ENCODE peak calls at places on chromosomes 13 and 19, in four cellular contexts. O is psoas muscle, I is cardiac muscle cell, K is epithelial cell of esophagus. D is an unnamed sample.

GRCh38 chr13:113109151-113110047 is 3.8 kb downstream of the F7 start:
- DNase-seq in O (peak), I (no peak), K (no peak), D (peak)

GRCh38 chr13:103573446-103573845 is 507.2 kb upstream of the SLC10A2 start:
- DNase-seq in O (no peak), I (no peak), K (no peak), D (no peak)

GRCh38 chr13:50672025-50672424 is 171.5 kb downstream of the DLEU7 start:
- DNase-seq in O (no peak), I (no peak), K (peak), D (no peak)

GRCh38 chr13:40101708-40102359 is 446.4 kb downstream of the COG6 start:
- DNase-seq in O (no peak), I (no peak), K (peak), D (no peak)

GRCh38 chr19:16435999-16436650 is 35.6 kb downstream of the EPS15L1 start:
- DNase-seq in O (no peak), I (peak), K (no peak), D (no peak)

GRCh38 chr13:21504379-21504778 is 45.3 kb upstream of the ZDHHC20 start:
- DNase-seq in O (no peak), I (no peak), K (no peak), D (no peak)

GRCh38 chr13:81275666-81276258 is 934.8 kb upstream of the SPRY2 start:
- DNase-seq in O (no peak), I (no peak), K (peak), D (peak)

GRCh38 chr13:113815151-113816058 is 48.5 kb downstream of the GAS6 start:
- DNase-seq in O (no peak), I (no peak), K (no peak), D (no peak)

GRCh38 chr13:31538067-31539042 is 201.0 kb upstream of the RXFP2 start:
- DNase-seq in O (no peak), I (peak), K (peak), D (no peak)

GRCh38 chr13:48571121-48571901 is 38.4 kb upstream of the RCBTB2 start:
- DNase-seq in O (no peak), I (peak), K (no peak), D (no peak)

GRCh38 chr19:35260694-35261304 is 8.0 kb upstream of the USF2 start:
- DNase-seq in O (no peak), I (no peak), K (no peak), D (no peak)

GRCh38 chr19:30133803-30134202 is 191.8 kb downstream of the URI1 start:
- DNase-seq in O (no peak), I (no peak), K (no peak), D (no peak)

GRCh38 chr13:36282818-36283432 is 14.7 kb downstream of the CCDC169 start:
- DNase-seq in O (no peak), I (peak), K (peak), D (no peak)

GRCh38 chr13:49869514-49869913 is 66.6 kb downstream of the SPRYD7 start:
- DNase-seq in O (no peak), I (peak), K (no peak), D (no peak)

GRCh38 chr19:33280351-33280921 is 21.9 kb downstream of the CEBPA start:
- DNase-seq in O (no peak), I (no peak), K (no peak), D (no peak)

GRCh38 chr13:88144580-88144979 is 473.4 kb downstream of the SLITRK5 start:
- DNase-seq in O (no peak), I (no peak), K (no peak), D (no peak)

GRCh38 chr19:50933640-50934039 is 19.2 kb downstream of the KLK5 start:
- DNase-seq in O (no peak), I (no peak), K (peak), D (no peak)

GRCh38 chr19:29878973-29879654 is 62.9 kb upstream of the URI1 start:
- DNase-seq in O (no peak), I (peak), K (peak), D (no peak)

GRCh38 chr13:42110410-42111155 is 62.1 kb downstream of the DGKH start:
- DNase-seq in O (no peak), I (peak), K (peak), D (no peak)

GRCh38 chr13:110448230-110448629 is 113.3 kb downstream of the RAB20 start:
- DNase-seq in O (no peak), I (peak), K (peak), D (no peak)

GRCh38 chr13:66748712-66749111 is 481.4 kb downstream of the PCDH9 start:
- DNase-seq in O (no peak), I (no peak), K (peak), D (no peak)

GRCh38 chr13:87810391-87810801 is 139.2 kb downstream of the SLITRK5 start:
- DNase-seq in O (no peak), I (peak), K (peak), D (peak)

GRCh38 chr13:112182831-112183543 is 116.0 kb downstream of the SOX1 start:
- DNase-seq in O (no peak), I (no peak), K (no peak), D (peak)

GRCh38 chr13:49690133-49690989 is 925 bp downstream of the EBPL start:
- DNase-seq in O (no peak), I (no peak), K (peak), D (no peak)

GRCh38 chr19:8877854-8878705 is 45.9 kb downstream of the MBD3L1 start:
- DNase-seq in O (no peak), I (no peak), K (no peak), D (no peak)

GRCh38 chr13:95858286-95859075 is 181.5 kb downstream of the DNAJC3 start:
- DNase-seq in O (no peak), I (no peak), K (peak), D (no peak)

GRCh38 chr19:1858412-1859081 is 4.8 kb downstream of the KLF16 start:
- DNase-seq in O (no peak), I (no peak), K (no peak), D (no peak)

GRCh38 chr13:102962430-102962829 is 103.8 kb downstream of the SLC10A2 start:
- DNase-seq in O (no peak), I (no peak), K (no peak), D (no peak)

GRCh38 chr19:55611983-55612645 is 6.7 kb downstream of the ZNF865 start:
- DNase-seq in O (no peak), I (no peak), K (no peak), D (no peak)

GRCh38 chr19:55606471-55606787 is 982 bp downstream of the ZNF865 start:
- DNase-seq in O (no peak), I (no peak), K (no peak), D (no peak)

GRCh38 chr19:55611300-55611982 is 6.0 kb downstream of the ZNF865 start:
- DNase-seq in O (no peak), I (no peak), K (no peak), D (no peak)

GRCh38 chr19:55606817-55607216 is 1.4 kb downstream of the ZNF865 start:
- DNase-seq in O (no peak), I (no peak), K (no peak), D (no peak)

GRCh38 chr19:55609326-55609725 is 3.9 kb downstream of the ZNF865 start:
- DNase-seq in O (no peak), I (no peak), K (no peak), D (no peak)
- TF ChIP-seq CTCF in O (no peak), I (no peak), K (no peak), D (no peak)

DNA sequence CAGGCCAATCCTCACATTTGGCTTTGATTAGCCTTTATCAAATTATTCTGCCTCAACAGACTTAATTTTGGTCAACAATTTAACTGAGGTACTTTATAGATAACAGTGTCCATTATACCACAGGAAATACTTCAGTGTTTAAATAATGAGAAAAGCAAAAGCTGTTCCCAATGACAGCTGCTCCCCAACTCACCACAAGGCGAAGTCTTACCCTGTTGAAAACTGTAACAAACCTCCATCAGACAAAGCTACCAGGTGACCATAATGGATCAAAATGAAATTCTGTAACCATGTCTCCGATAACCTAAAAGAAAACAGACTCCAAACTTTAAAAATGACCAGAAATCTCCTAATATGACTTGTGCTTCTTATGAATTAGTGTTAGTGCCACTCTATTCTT is 50.3 kb downstream of the ZNF44 start:
- DNase-seq in O (no peak), I (no peak), K (peak), D (no peak)
- TF ChIP-seq CTCF in O (no peak), I (no peak), K (peak), D (no peak)

DNA sequence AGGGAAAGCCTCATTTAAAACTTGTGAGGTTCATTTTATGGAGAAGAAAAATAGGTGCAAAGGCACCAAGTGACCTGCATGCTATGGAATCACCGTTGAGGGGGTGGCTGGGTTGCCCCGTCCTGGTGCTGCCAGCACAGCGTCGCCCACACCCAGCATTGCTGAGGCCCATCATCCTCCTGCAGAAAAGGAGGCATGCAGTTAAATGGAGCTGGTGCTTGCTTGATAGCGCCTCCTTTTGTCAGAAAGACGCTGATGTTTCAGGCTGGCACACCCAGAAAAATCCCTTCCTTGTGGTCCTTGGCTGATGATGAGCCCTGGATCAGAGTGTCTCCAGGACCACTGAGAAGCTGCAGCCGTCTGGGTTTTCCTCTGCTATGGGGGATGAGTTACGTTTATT is 36.9 kb downstream of the DHRS12 start:
- DNase-seq in O (no peak), I (no peak), K (no peak), D (no peak)
- TF ChIP-seq CTCF in O (no peak), I (no peak), K (peak), D (no peak)

DNA sequence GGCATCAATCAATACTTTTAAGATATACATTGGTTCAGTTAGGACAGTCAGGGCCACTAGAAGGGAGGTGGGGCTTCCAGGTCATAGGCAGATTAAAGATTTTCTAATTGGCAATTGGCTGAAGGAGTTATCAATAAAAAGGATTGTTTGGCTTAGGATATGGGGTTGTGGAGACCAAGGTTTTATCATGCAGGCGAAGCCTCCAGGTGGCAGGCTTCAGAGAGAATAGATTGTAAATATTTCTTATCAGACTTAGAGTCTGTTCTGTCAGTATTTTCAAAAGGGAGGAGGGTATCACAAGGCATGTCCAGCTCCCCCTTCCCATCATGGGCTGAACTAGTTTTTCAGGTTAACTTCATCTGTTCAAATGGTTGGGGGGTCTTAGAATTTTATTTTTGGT is 77.4 kb upstream of the FARP1 start:
- DNase-seq in O (no peak), I (no peak), K (no peak), D (no peak)
- TF ChIP-seq CTCF in O (no peak), I (no peak), K (no peak), D (no peak)

D was measured in glutamatergic neuron.